ENCODE peak calls at places on chromosomes 2 and 18, in eight cellular contexts. Z is NCI-H510A; S is NCI-H1694 treated with DMSO at 0.1 percent for 48 hours; L is Calu3; J is NAMALWA; V is CD8-positive, alpha-beta T cell; N is GF-D8; G is lung. H is an unnamed sample.

GRCh38 chr2:10397878-10398277 is 50.2 kb downstream of the ODC1 start:
- DNase-seq in Z (no peak), S (no peak), L (no peak), J (no peak), V (no peak), N (no peak), G (no peak), H (no peak)

GRCh38 chr18:49322770-49323490 is 137.5 kb downstream of the DYM start:
- DNase-seq in Z (no peak), S (no peak), L (no peak), J (no peak), V (no peak), N (no peak), G (no peak), H (no peak)

GRCh38 chr2:85768713-85769112 is 14.9 kb downstream of the ATOH8 start:
- DNase-seq in Z (no peak), S (peak; percentile 40), L (no peak), J (no peak), V (no peak), N (no peak), G (no peak), H (no peak)

GRCh38 chr2:152347076-152347475 is 12.1 kb downstream of the FMNL2 start:
- DNase-seq in Z (no peak), S (no peak), L (peak; percentile 2), J (no peak), V (no peak), N (no peak), G (no peak), H (no peak)

GRCh38 chr18:52237551-52237950 is 102.4 kb upstream of the DCC start:
- DNase-seq in Z (no peak), S (no peak), L (peak; percentile 10), J (no peak), V (no peak), N (no peak), G (no peak), H (no peak)

GRCh38 chr2:158664987-158665386 is 130.1 kb upstream of the DAPL1 start:
- DNase-seq in Z (no peak), S (no peak), L (no peak), J (no peak), V (no peak), N (no peak), G (no peak), H (no peak)

GRCh38 chr2:172308253-172308935 is 119.0 kb upstream of the ITGA6 start:
- DNase-seq in Z (no peak), S (no peak), L (no peak), J (no peak), V (no peak), N (no peak), G (no peak), H (no peak)

GRCh38 chr2:71389379-71390072 is 57.9 kb downstream of the ZNF638 start:
- DNase-seq in Z (no peak), S (no peak), L (no peak), J (no peak), V (no peak), N (no peak), G (no peak), H (no peak)

GRCh38 chr2:151952691-151953456 is 124.7 kb upstream of the ARL5A start:
- DNase-seq in Z (no peak), S (no peak), L (no peak), J (no peak), V (no peak), N (no peak), G (no peak), H (no peak)

GRCh38 chr2:175323162-175323561 is 141.7 kb upstream of the ATP5MC3 start:
- DNase-seq in Z (no peak), S (no peak), L (no peak), J (no peak), V (no peak), N (no peak), G (no peak), H (no peak)

GRCh38 chr2:220586980-220587549 is 959.6 kb downstream of the SLC4A3 start:
- DNase-seq in Z (no peak), S (no peak), L (no peak), J (no peak), V (no peak), N (no peak), G (no peak), H (no peak)

GRCh38 chr2:239223029-239223329 is 177.8 kb downstream of the HDAC4 start:
- DNase-seq in Z (no peak), S (peak; percentile 6), L (no peak), J (no peak), V (no peak), N (peak; percentile 96), G (no peak), H (no peak)

GRCh38 chr2:64615206-64615763 is 38.4 kb downstream of the SERTAD2 start:
- DNase-seq in Z (no peak), S (no peak), L (no peak), J (no peak), V (peak; percentile 36), N (no peak), G (no peak), H (no peak)

GRCh38 chr2:239363946-239364637 is 36.7 kb downstream of the HDAC4 start:
- DNase-seq in Z (no peak), S (no peak), L (no peak), J (no peak), V (no peak), N (no peak), G (no peak), H (no peak)

GRCh38 chr2:36750101-36750500 is 53.6 kb downstream of the VIT start:
- DNase-seq in Z (no peak), S (no peak), L (no peak), J (no peak), V (no peak), N (no peak), G (no peak), H (no peak)

GRCh38 chr18:961644-962355 is 57.1 kb downstream of the ADCYAP1 start:
- DNase-seq in Z (no peak), S (peak; percentile 2), L (peak; percentile 47), J (peak; percentile 65), V (peak; percentile 58), N (no peak), G (no peak), H (no peak)

GRCh38 chr2:237296756-237297155 is 117.2 kb downstream of the COL6A3 start:
- DNase-seq in Z (no peak), S (no peak), L (no peak), J (no peak), V (no peak), N (no peak), G (no peak), H (no peak)

GRCh38 chr2:111930875-111931274 is 32.5 kb downstream of the MERTK start:
- DNase-seq in Z (no peak), S (no peak), L (no peak), J (no peak), V (no peak), N (no peak), G (no peak), H (no peak)

GRCh38 chr2:63023444-63023843 is 27.2 kb upstream of the OTX1 start:
- DNase-seq in Z (no peak), S (peak; percentile 39), L (peak; percentile 39), J (peak; percentile 75), V (no peak), N (peak; percentile 28), G (no peak), H (no peak)

GRCh38 chr18:63346031-63346430 is 21.0 kb downstream of the KDSR start:
- DNase-seq in Z (no peak), S (peak; percentile 22), L (no peak), J (no peak), V (no peak), N (no peak), G (no peak), H (no peak)

GRCh38 chr18:26778054-26778393 is 87.5 kb downstream of the AQP4 start:
- DNase-seq in Z (no peak), S (no peak), L (no peak), J (no peak), V (no peak), N (no peak), G (no peak), H (no peak)

GRCh38 chr2:64654063-64654811 is 524 bp upstream of the SERTAD2 start:
- DNase-seq in Z (peak; percentile 62), S (peak; percentile 66), L (peak; percentile 74), J (peak; percentile 88), V (peak; percentile 86), N (peak; percentile 75), G (peak; percentile 88), H (no peak)

GRCh38 chr2:117703868-117704267 is 110.6 kb upstream of the DDX18 start:
- DNase-seq in Z (no peak), S (no peak), L (no peak), J (no peak), V (no peak), N (no peak), G (no peak), H (no peak)

H was measured in B cell.